ENCODE peak calls at places on chromosomes 1 and 21, in seven cellular contexts. C is astrocyte, A is type B pancreatic cell, Q is A172, K is stomach, J is HT1080, Z is ovary. Y is an unnamed sample.
A peak's percentile ranks its signal among the peaks of the same experiment; 100 is the strongest.

GRCh38 chr1:245160288-245160687 is 5.5 kb downstream of the KIF26B start:
- DNase-seq in C (no peak), A (no peak), Q (no peak), K (no peak), J (no peak), Z (no peak), Y (no peak)

GRCh38 chr1:168636200-168636599 is 59.8 kb downstream of the XCL1 start:
- DNase-seq in C (no peak), A (no peak), Q (no peak), K (no peak), J (no peak), Z (no peak), Y (no peak)

GRCh38 chr1:47023268-47024137 is at the start of gene CYP4X1:
- DNase-seq in C (no peak), A (peak; percentile 66), Q (peak; percentile 11), K (peak; percentile 70), J (no peak), Z (no peak), Y (peak; percentile 68)

GRCh38 chr1:220841293-220841692 is 38.0 kb upstream of the HLX start:
- DNase-seq in C (no peak), A (no peak), Q (no peak), K (no peak), J (no peak), Z (no peak), Y (no peak)

GRCh38 chr1:205300149-205300548 is 21.4 kb downstream of the NUAK2 start:
- DNase-seq in C (no peak), A (no peak), Q (no peak), K (no peak), J (no peak), Z (no peak), Y (no peak)

GRCh38 chr1:106975944-106976343 is 80.5 kb upstream of the PRMT6 start:
- DNase-seq in C (no peak), A (no peak), Q (no peak), K (no peak), J (peak; percentile 19), Z (no peak), Y (no peak)

GRCh38 chr1:59986736-59987310 is 60.2 kb upstream of the CYP2J2 start:
- DNase-seq in C (no peak), A (no peak), Q (no peak), K (no peak), J (no peak), Z (no peak), Y (no peak)

GRCh38 chr21:29697555-29698193 is 242.1 kb downstream of the GRIK1 start:
- DNase-seq in C (peak; percentile 30), A (no peak), Q (no peak), K (no peak), J (no peak), Z (no peak), Y (no peak)

GRCh38 chr21:34071683-34072082 is 1.7 kb upstream of the MRPS6 start:
- DNase-seq in C (no peak), A (no peak), Q (no peak), K (no peak), J (no peak), Z (no peak), Y (no peak)

GRCh38 chr1:107740574-107740973 is 224.4 kb downstream of the VAV3 start:
- DNase-seq in C (no peak), A (no peak), Q (no peak), K (no peak), J (no peak), Z (no peak), Y (no peak)

GRCh38 chr1:60102691-60103090 is 29.1 kb upstream of the C1orf87 start:
- DNase-seq in C (no peak), A (no peak), Q (no peak), K (no peak), J (no peak), Z (no peak), Y (no peak)

GRCh38 chr1:41689139-41689538 is 204.7 kb upstream of the EDN2 start:
- DNase-seq in C (no peak), A (no peak), Q (no peak), K (no peak), J (no peak), Z (no peak), Y (no peak)

GRCh38 chr1:240237305-240237721 is 145.6 kb downstream of the FMN2 start:
- DNase-seq in C (peak; percentile 58), A (no peak), Q (peak; percentile 76), K (no peak), J (no peak), Z (no peak), Y (no peak)

GRCh38 chr1:114470681-114471080 is 40.3 kb downstream of the TRIM33 start:
- DNase-seq in C (no peak), A (no peak), Q (no peak), K (no peak), J (no peak), Z (no peak), Y (no peak)

GRCh38 chr1:219120625-219121544 is 52.8 kb upstream of the LYPLAL1 start:
- DNase-seq in C (peak; percentile 83), A (no peak), Q (peak; percentile 17), K (no peak), J (no peak), Z (peak; percentile 77), Y (no peak)

GRCh38 chr1:101101362-101101761 is 75.8 kb upstream of the DPH5 start:
- DNase-seq in C (peak; percentile 14), A (no peak), Q (no peak), K (no peak), J (peak; percentile 25), Z (no peak), Y (no peak)

GRCh38 chr21:27739187-27739586 is 772.3 kb upstream of the ADAMTS5 start:
- DNase-seq in C (no peak), A (no peak), Q (no peak), K (no peak), J (no peak), Z (no peak), Y (no peak)

GRCh38 chr1:92961896-92962752 is 862 bp upstream of the DIPK1A start:
- DNase-seq in C (peak; percentile 73), A (no peak), Q (peak; percentile 40), K (peak; percentile 33), J (peak; percentile 28), Z (peak; percentile 36), Y (no peak)

GRCh38 chr21:45555251-45555556 is 13.0 kb upstream of the SLC19A1 start:
- DNase-seq in C (no peak), A (no peak), Q (no peak), K (no peak), J (no peak), Z (no peak), Y (no peak)

GRCh38 chr1:1270813-1271212 is 2.8 kb downstream of the UBE2J2 start:
- DNase-seq in C (peak; percentile 57), A (no peak), Q (no peak), K (no peak), J (no peak), Z (no peak), Y (no peak)

GRCh38 chr1:170662561-170662971 is 1.4 kb upstream of the PRRX1 start:
- DNase-seq in C (no peak), A (no peak), Q (no peak), K (no peak), J (no peak), Z (no peak), Y (no peak)

GRCh38 chr1:210024996-210025395 is 87.0 kb downstream of the SYT14 start:
- DNase-seq in C (no peak), A (no peak), Q (no peak), K (no peak), J (peak; percentile 1), Z (no peak), Y (no peak)

GRCh38 chr1:42736152-42736551 is 3.9 kb downstream of the CLDN19 start:
- DNase-seq in C (no peak), A (no peak), Q (peak; percentile 11), K (peak; percentile 31), J (peak; percentile 23), Z (no peak), Y (no peak)

GRCh38 chr1:80392529-80392928 is 1386.0 kb upstream of the ADGRL4 start:
- DNase-seq in C (no peak), A (no peak), Q (no peak), K (no peak), J (no peak), Z (no peak), Y (no peak)

GRCh38 chr1:39787468-39787867 is 1.2 kb downstream of the BMP8B start:
- DNase-seq in C (no peak), A (no peak), Q (no peak), K (no peak), J (no peak), Z (no peak), Y (no peak)

GRCh38 chr1:41915786-41916571 is 2.7 kb downstream of the HIVEP3 start:
- DNase-seq in C (no peak), A (no peak), Q (no peak), K (peak; percentile 63), J (peak; percentile 30), Z (no peak), Y (no peak)

GRCh38 chr1:59079434-59080135 is 217.3 kb upstream of the FGGY start:
- DNase-seq in C (peak; percentile 59), A (no peak), Q (no peak), K (no peak), J (peak; percentile 52), Z (no peak), Y (no peak)

GRCh38 chr21:34011660-34012059 is 61.7 kb upstream of the MRPS6 start:
- DNase-seq in C (no peak), A (no peak), Q (no peak), K (no peak), J (no peak), Z (no peak), Y (no peak)

GRCh38 chr1:8408151-8408839 is 90.4 kb downstream of the SLC45A1 start:
- DNase-seq in C (peak; percentile 87), A (no peak), Q (peak; percentile 16), K (peak; percentile 85), J (no peak), Z (peak; percentile 86), Y (no peak)

GRCh38 chr1:230010618-230011332 is 56.3 kb upstream of the GALNT2 start:
- DNase-seq in C (no peak), A (no peak), Q (no peak), K (no peak), J (no peak), Z (no peak), Y (no peak)

GRCh38 chr1:12165342-12165741 is 1.4 kb upstream of the TNFRSF1B start:
- DNase-seq in C (no peak), A (no peak), Q (no peak), K (no peak), J (no peak), Z (no peak), Y (no peak)

GRCh38 chr1:98468111-98468717 is 193.3 kb upstream of the SNX7 start:
- DNase-seq in C (peak; percentile 50), A (no peak), Q (peak; percentile 46), K (no peak), J (peak; percentile 52), Z (no peak), Y (no peak)

GRCh38 chr1:12587981-12588620 is 29.9 kb downstream of the DHRS3 start:
- DNase-seq in C (peak; percentile 83), A (no peak), Q (no peak), K (no peak), J (peak; percentile 78), Z (no peak), Y (no peak)

GRCh38 chr1:218548764-218549163 is 203.6 kb downstream of the TGFB2 start:
- DNase-seq in C (no peak), A (no peak), Q (no peak), K (no peak), J (no peak), Z (no peak), Y (no peak)

GRCh38 chr1:11407301-11407994 is 71.5 kb upstream of the DISP3 start:
- DNase-seq in C (peak; percentile 3), A (no peak), Q (no peak), K (no peak), J (no peak), Z (no peak), Y (no peak)

GRCh38 chr1:241637046-241637590 is 3.1 kb downstream of the CHML start:
- DNase-seq in C (peak; percentile 37), A (no peak), Q (no peak), K (no peak), J (no peak), Z (no peak), Y (no peak)

GRCh38 chr1:87150143-87150542 is 178.5 kb upstream of the LMO4 start:
- DNase-seq in C (no peak), A (no peak), Q (no peak), K (no peak), J (no peak), Z (no peak), Y (no peak)

GRCh38 chr1:21831454-21831970 is 19.4 kb downstream of the LDLRAD2 start:
- DNase-seq in C (no peak), A (no peak), Q (no peak), K (no peak), J (no peak), Z (no peak), Y (no peak)